ENCODE peak calls at places on chromosomes 12 and 14, in nine cellular contexts. One of them, this sample, is unnamed.

GRCh38 chr14:21264025-21264801 is 5.0 kb downstream of the HNRNPC start:
- DNase-seq in choroid plexus epithelial cell: peak
- DNase-seq in mammary epithelial cell: peak
- DNase-seq in breast epithelium: no peak
- DNase-seq in natural killer cell: no peak
- DNase-seq in GM10248: peak
- DNase-seq in astrocyte of the spinal cord: peak
- DNase-seq in fibroblast of lung: peak
- DNase-seq in WTC11: no peak
- DNase-seq in this sample: peak

GRCh38 chr12:49983892-49984291 is 11.1 kb downstream of the AQP6 start:
- DNase-seq in choroid plexus epithelial cell: peak
- DNase-seq in mammary epithelial cell: peak
- DNase-seq in breast epithelium: no peak
- DNase-seq in natural killer cell: no peak
- DNase-seq in GM10248: peak
- DNase-seq in astrocyte of the spinal cord: peak
- DNase-seq in fibroblast of lung: peak
- DNase-seq in WTC11: no peak
- DNase-seq in this sample: no peak

GRCh38 chr14:77123381-77124344 is 17.9 kb downstream of the ZDHHC22 start:
- DNase-seq in choroid plexus epithelial cell: no peak
- DNase-seq in mammary epithelial cell: peak
- DNase-seq in breast epithelium: peak
- DNase-seq in natural killer cell: no peak
- DNase-seq in GM10248: no peak
- DNase-seq in astrocyte of the spinal cord: no peak
- DNase-seq in fibroblast of lung: no peak
- DNase-seq in WTC11: no peak
- DNase-seq in this sample: no peak

GRCh38 chr14:53956427-53957201 is at the start of gene BMP4:
- DNase-seq in choroid plexus epithelial cell: no peak
- DNase-seq in mammary epithelial cell: no peak
- DNase-seq in breast epithelium: peak
- DNase-seq in natural killer cell: no peak
- DNase-seq in GM10248: peak
- DNase-seq in astrocyte of the spinal cord: peak
- DNase-seq in fibroblast of lung: peak
- DNase-seq in WTC11: peak
- DNase-seq in this sample: peak

GRCh38 chr12:58833844-58834243 is 86.5 kb downstream of the LRIG3 start:
- DNase-seq in choroid plexus epithelial cell: no peak
- DNase-seq in mammary epithelial cell: no peak
- DNase-seq in breast epithelium: no peak
- DNase-seq in natural killer cell: no peak
- DNase-seq in GM10248: no peak
- DNase-seq in astrocyte of the spinal cord: no peak
- DNase-seq in fibroblast of lung: no peak
- DNase-seq in WTC11: no peak
- DNase-seq in this sample: no peak

GRCh38 chr14:24852312-24853060 is 197.5 kb downstream of the STXBP6 start:
- DNase-seq in choroid plexus epithelial cell: no peak
- DNase-seq in mammary epithelial cell: no peak
- DNase-seq in breast epithelium: no peak
- DNase-seq in natural killer cell: no peak
- DNase-seq in GM10248: no peak
- DNase-seq in astrocyte of the spinal cord: no peak
- DNase-seq in fibroblast of lung: no peak
- DNase-seq in WTC11: no peak
- DNase-seq in this sample: no peak

GRCh38 chr12:12408265-12408690 is 51.4 kb downstream of the BORCS5 start:
- DNase-seq in choroid plexus epithelial cell: no peak
- DNase-seq in mammary epithelial cell: no peak
- DNase-seq in breast epithelium: no peak
- DNase-seq in natural killer cell: no peak
- DNase-seq in GM10248: no peak
- DNase-seq in astrocyte of the spinal cord: no peak
- DNase-seq in fibroblast of lung: no peak
- DNase-seq in WTC11: no peak
- DNase-seq in this sample: no peak

GRCh38 chr12:15719230-15719629 is 70.0 kb downstream of the EPS8 start:
- DNase-seq in choroid plexus epithelial cell: peak
- DNase-seq in mammary epithelial cell: no peak
- DNase-seq in breast epithelium: no peak
- DNase-seq in natural killer cell: no peak
- DNase-seq in GM10248: no peak
- DNase-seq in astrocyte of the spinal cord: no peak
- DNase-seq in fibroblast of lung: no peak
- DNase-seq in WTC11: no peak
- DNase-seq in this sample: no peak

GRCh38 chr14:49303952-49304516 is 282.1 kb downstream of the RPS29 start:
- DNase-seq in choroid plexus epithelial cell: peak
- DNase-seq in mammary epithelial cell: peak
- DNase-seq in breast epithelium: no peak
- DNase-seq in natural killer cell: no peak
- DNase-seq in GM10248: no peak
- DNase-seq in astrocyte of the spinal cord: peak
- DNase-seq in fibroblast of lung: peak
- DNase-seq in WTC11: peak
- DNase-seq in this sample: no peak

GRCh38 chr12:2074792-2075191 is 22.0 kb downstream of the CACNA1C start:
- DNase-seq in choroid plexus epithelial cell: no peak
- DNase-seq in mammary epithelial cell: no peak
- DNase-seq in breast epithelium: no peak
- DNase-seq in natural killer cell: no peak
- DNase-seq in GM10248: no peak
- DNase-seq in astrocyte of the spinal cord: no peak
- DNase-seq in fibroblast of lung: no peak
- DNase-seq in WTC11: no peak
- DNase-seq in this sample: no peak

GRCh38 chr12:85580562-85581168 is 255.5 kb downstream of the RASSF9 start:
- DNase-seq in choroid plexus epithelial cell: peak
- DNase-seq in mammary epithelial cell: no peak
- DNase-seq in breast epithelium: no peak
- DNase-seq in natural killer cell: no peak
- DNase-seq in GM10248: no peak
- DNase-seq in astrocyte of the spinal cord: no peak
- DNase-seq in fibroblast of lung: no peak
- DNase-seq in WTC11: no peak
- DNase-seq in this sample: no peak

GRCh38 chr12:123269980-123270379 is 1.7 kb downstream of the CDK2AP1 start:
- DNase-seq in choroid plexus epithelial cell: no peak
- DNase-seq in mammary epithelial cell: peak
- DNase-seq in breast epithelium: no peak
- DNase-seq in natural killer cell: no peak
- DNase-seq in GM10248: no peak
- DNase-seq in astrocyte of the spinal cord: no peak
- DNase-seq in fibroblast of lung: no peak
- DNase-seq in WTC11: no peak
- DNase-seq in this sample: peak

GRCh38 chr14:95354834-95355233 is 35.1 kb upstream of the CLMN start:
- DNase-seq in choroid plexus epithelial cell: no peak
- DNase-seq in mammary epithelial cell: no peak
- DNase-seq in breast epithelium: no peak
- DNase-seq in natural killer cell: no peak
- DNase-seq in GM10248: no peak
- DNase-seq in astrocyte of the spinal cord: no peak
- DNase-seq in fibroblast of lung: no peak
- DNase-seq in WTC11: no peak
- DNase-seq in this sample: no peak

GRCh38 chr12:43988838-43989560 is 153.1 kb downstream of the TMEM117 start:
- DNase-seq in choroid plexus epithelial cell: peak
- DNase-seq in mammary epithelial cell: peak
- DNase-seq in breast epithelium: no peak
- DNase-seq in natural killer cell: no peak
- DNase-seq in GM10248: peak
- DNase-seq in astrocyte of the spinal cord: no peak
- DNase-seq in fibroblast of lung: peak
- DNase-seq in WTC11: no peak
- DNase-seq in this sample: peak

DNA sequence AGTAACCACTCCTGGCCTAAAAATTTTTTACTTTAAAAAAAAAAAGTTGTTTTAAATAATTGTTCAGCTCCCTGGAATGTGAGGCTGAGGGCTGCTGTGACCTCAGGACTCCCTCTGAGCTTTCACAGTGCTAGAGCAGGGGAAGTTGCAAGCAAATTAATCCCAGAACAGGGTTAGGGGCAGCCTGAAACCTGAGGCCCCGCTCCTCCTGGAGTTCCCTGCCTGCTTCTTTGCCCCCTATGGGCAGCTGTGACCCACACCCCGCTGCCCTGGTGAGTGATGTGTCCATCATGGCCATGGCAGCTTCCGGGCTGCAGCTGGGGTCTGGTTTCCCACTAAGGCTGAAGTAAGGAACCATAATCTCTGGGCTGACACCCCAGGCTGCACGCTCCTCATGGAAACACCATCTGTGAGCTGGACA is 9.5 kb downstream of the RITA1 start:
- DNase-seq in choroid plexus epithelial cell: peak
- DNase-seq in mammary epithelial cell: no peak
- DNase-seq in breast epithelium: no peak
- DNase-seq in natural killer cell: no peak
- DNase-seq in GM10248: no peak
- DNase-seq in astrocyte of the spinal cord: peak
- DNase-seq in fibroblast of lung: peak
- DNase-seq in WTC11: no peak
- DNase-seq in this sample: no peak
- TF ChIP-seq CTCF in choroid plexus epithelial cell: no peak
- TF ChIP-seq CTCF in mammary epithelial cell: no peak
- TF ChIP-seq CTCF in breast epithelium: no peak
- TF ChIP-seq CTCF in natural killer cell: no peak
- TF ChIP-seq CTCF in GM10248: no peak
- TF ChIP-seq CTCF in astrocyte of the spinal cord: no peak
- TF ChIP-seq CTCF in fibroblast of lung: no peak
- TF ChIP-seq CTCF in WTC11: no peak
- TF ChIP-seq CTCF in this sample: no peak

DNA sequence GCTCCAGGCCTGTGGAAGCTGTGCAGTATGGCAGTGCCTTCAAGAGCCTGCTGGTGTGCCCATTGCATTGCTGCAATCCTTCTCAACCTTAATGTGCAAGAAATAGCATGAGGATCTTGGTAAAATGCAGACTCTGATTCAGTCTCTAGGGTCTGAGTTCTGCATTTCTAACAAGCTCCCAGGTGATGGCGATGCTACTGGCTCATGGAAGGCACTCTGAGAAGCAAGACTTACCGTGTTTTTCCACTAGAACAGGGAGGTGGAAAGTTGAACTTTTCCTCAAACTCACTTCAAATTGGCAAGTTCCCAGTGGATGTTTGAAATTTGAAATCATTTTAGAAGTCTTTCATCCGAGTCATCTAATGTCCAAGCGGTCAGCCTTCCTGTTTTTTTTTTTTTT is 55.5 kb downstream of the MYRFL start:
- DNase-seq in choroid plexus epithelial cell: peak
- DNase-seq in mammary epithelial cell: peak
- DNase-seq in breast epithelium: no peak
- DNase-seq in natural killer cell: no peak
- DNase-seq in GM10248: no peak
- DNase-seq in astrocyte of the spinal cord: peak
- DNase-seq in fibroblast of lung: peak
- DNase-seq in WTC11: no peak
- DNase-seq in this sample: no peak
- TF ChIP-seq CTCF in choroid plexus epithelial cell: peak
- TF ChIP-seq CTCF in mammary epithelial cell: no peak
- TF ChIP-seq CTCF in breast epithelium: no peak
- TF ChIP-seq CTCF in natural killer cell: no peak
- TF ChIP-seq CTCF in GM10248: no peak
- TF ChIP-seq CTCF in astrocyte of the spinal cord: peak
- TF ChIP-seq CTCF in fibroblast of lung: peak
- TF ChIP-seq CTCF in WTC11: no peak
- TF ChIP-seq CTCF in this sample: no peak

DNA sequence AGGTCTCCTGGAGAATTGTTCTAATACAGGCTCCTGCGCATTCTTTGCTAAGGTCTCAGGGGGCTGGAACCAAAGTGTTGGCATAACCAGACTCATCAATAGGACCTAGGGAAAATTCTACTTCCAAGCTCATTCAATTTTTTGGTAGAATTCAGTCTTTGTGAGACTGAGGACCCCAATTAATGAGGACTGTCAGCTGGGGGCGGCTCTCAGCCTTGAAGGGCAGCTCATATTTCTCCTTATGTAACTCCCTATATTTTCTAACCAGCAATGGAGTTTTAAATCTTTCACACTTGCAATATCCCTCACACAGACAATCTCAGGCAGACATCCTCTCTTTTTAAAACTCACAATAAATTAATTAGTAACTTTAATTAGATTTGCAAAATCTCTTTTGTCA is 476.4 kb upstream of the LRFN5 start:
- DNase-seq in choroid plexus epithelial cell: no peak
- DNase-seq in mammary epithelial cell: no peak
- DNase-seq in breast epithelium: no peak
- DNase-seq in natural killer cell: no peak
- DNase-seq in GM10248: no peak
- DNase-seq in astrocyte of the spinal cord: no peak
- DNase-seq in fibroblast of lung: no peak
- DNase-seq in WTC11: no peak
- DNase-seq in this sample: no peak
- TF ChIP-seq CTCF in choroid plexus epithelial cell: no peak
- TF ChIP-seq CTCF in mammary epithelial cell: no peak
- TF ChIP-seq CTCF in breast epithelium: no peak
- TF ChIP-seq CTCF in natural killer cell: no peak
- TF ChIP-seq CTCF in GM10248: no peak
- TF ChIP-seq CTCF in astrocyte of the spinal cord: no peak
- TF ChIP-seq CTCF in fibroblast of lung: no peak
- TF ChIP-seq CTCF in WTC11: no peak
- TF ChIP-seq CTCF in this sample: no peak

GRCh38 chr14:99271288-99271941 is 582 bp downstream of the BCL11B start:
- DNase-seq in choroid plexus epithelial cell: no peak
- DNase-seq in mammary epithelial cell: no peak
- DNase-seq in breast epithelium: no peak
- DNase-seq in natural killer cell: no peak
- DNase-seq in GM10248: no peak
- DNase-seq in astrocyte of the spinal cord: no peak
- DNase-seq in fibroblast of lung: no peak
- DNase-seq in WTC11: no peak
- DNase-seq in this sample: no peak

GRCh38 chr14:99273025-99273723 is 1.2 kb upstream of the BCL11B start:
- DNase-seq in choroid plexus epithelial cell: no peak
- DNase-seq in mammary epithelial cell: peak
- DNase-seq in breast epithelium: no peak
- DNase-seq in natural killer cell: peak
- DNase-seq in GM10248: no peak
- DNase-seq in astrocyte of the spinal cord: no peak
- DNase-seq in fibroblast of lung: no peak
- DNase-seq in WTC11: peak
- DNase-seq in this sample: no peak

GRCh38 chr14:99272669-99273024 is 650 bp upstream of the BCL11B start:
- DNase-seq in choroid plexus epithelial cell: no peak
- DNase-seq in mammary epithelial cell: no peak
- DNase-seq in breast epithelium: no peak
- DNase-seq in natural killer cell: no peak
- DNase-seq in GM10248: no peak
- DNase-seq in astrocyte of the spinal cord: no peak
- DNase-seq in fibroblast of lung: no peak
- DNase-seq in WTC11: no peak
- DNase-seq in this sample: no peak

GRCh38 chr14:99270491-99271287 is 1.3 kb downstream of the BCL11B start:
- DNase-seq in choroid plexus epithelial cell: no peak
- DNase-seq in mammary epithelial cell: peak
- DNase-seq in breast epithelium: no peak
- DNase-seq in natural killer cell: peak
- DNase-seq in GM10248: no peak
- DNase-seq in astrocyte of the spinal cord: no peak
- DNase-seq in fibroblast of lung: no peak
- DNase-seq in WTC11: peak
- DNase-seq in this sample: no peak

GRCh38 chr14:99271951-99272668 is at the start of gene BCL11B:
- DNase-seq in choroid plexus epithelial cell: peak
- DNase-seq in mammary epithelial cell: peak
- DNase-seq in breast epithelium: no peak
- DNase-seq in natural killer cell: peak
- DNase-seq in GM10248: peak
- DNase-seq in astrocyte of the spinal cord: peak
- DNase-seq in fibroblast of lung: peak
- DNase-seq in WTC11: peak
- DNase-seq in this sample: peak
- TF ChIP-seq CTCF in choroid plexus epithelial cell: peak
- TF ChIP-seq CTCF in mammary epithelial cell: peak
- TF ChIP-seq CTCF in breast epithelium: no peak
- TF ChIP-seq CTCF in natural killer cell: peak
- TF ChIP-seq CTCF in GM10248: peak
- TF ChIP-seq CTCF in astrocyte of the spinal cord: peak
- TF ChIP-seq CTCF in fibroblast of lung: peak
- TF ChIP-seq CTCF in WTC11: no peak
- TF ChIP-seq CTCF in this sample: no peak

This sample was measured in GM13976.